ENCODE peak calls at places on chromosomes 3 and 15, in four cellular contexts. J, T, Q and M are unnamed samples. For H3K9me3 and H3K4me1, the result is how much of the 10 kb centered on the place peaks cover.

GRCh38 chr3:78918361-78919020 is 849.3 kb downstream of the ROBO1 start:
- DNase-seq in J (no peak), T (peak), Q (no peak), M (no peak)

GRCh38 chr3:4866841-4867240 is 112.4 kb upstream of the BHLHE40 start:
- DNase-seq in J (no peak), T (peak), Q (no peak), M (no peak)

GRCh38 chr3:122619040-122619439 is 41.6 kb downstream of the PARP15 start:
- DNase-seq in J (no peak), T (peak), Q (no peak), M (no peak)

GRCh38 chr3:99365396-99365795 is 273.0 kb upstream of the COL8A1 start:
- DNase-seq in J (no peak), T (no peak), Q (no peak), M (no peak)

GRCh38 chr3:57816471-57817105 is 60.5 kb downstream of the SLMAP start:
- DNase-seq in J (no peak), T (no peak), Q (no peak), M (no peak)

GRCh38 chr3:186152361-186152798 is 43.5 kb upstream of the ETV5 start:
- DNase-seq in J (no peak), T (no peak), Q (no peak), M (no peak)

GRCh38 chr3:33848624-33849347 is 50.4 kb downstream of the PDCD6IP start:
- DNase-seq in J (no peak), T (no peak), Q (no peak), M (no peak)

GRCh38 chr3:50256978-50257890 is 11.7 kb upstream of the SEMA3B start:
- DNase-seq in J (no peak), T (no peak), Q (peak), M (no peak)

GRCh38 chr3:45555666-45556065 is 38.9 kb upstream of the LIMD1 start:
- DNase-seq in J (no peak), T (no peak), Q (no peak), M (no peak)

GRCh38 chr3:30161370-30161769 is 445.0 kb upstream of the TGFBR2 start:
- DNase-seq in J (peak), T (peak), Q (peak), M (no peak)

GRCh38 chr3:122468896-122469533 is 45.7 kb downstream of the KPNA1 start:
- DNase-seq in J (no peak), T (no peak), Q (no peak), M (no peak)

GRCh38 chr15:77346637-77347036 is 73.3 kb downstream of the PEAK1 start:
- DNase-seq in J (no peak), T (no peak), Q (no peak), M (no peak)

GRCh38 chr3:106261915-106262683 is 393.3 kb upstream of the CBLB start:
- DNase-seq in J (no peak), T (peak), Q (no peak), M (no peak)

GRCh38 chr15:28191832-28192231 is 92.7 kb upstream of the OCA2 start:
- DNase-seq in J (peak), T (peak), Q (peak), M (no peak)

GRCh38 chr15:57079446-57079845 is 161.0 kb downstream of the TCF12 start:
- DNase-seq in J (no peak), T (no peak), Q (no peak), M (no peak)

GRCh38 chr3:122890077-122890484 is 95.2 kb downstream of the SLC49A4 start:
- DNase-seq in J (peak), T (peak), Q (peak), M (no peak)

GRCh38 chr15:96462768-96463167 is 132.3 kb downstream of the NR2F2 start:
- DNase-seq in J (no peak), T (peak), Q (no peak), M (no peak)

GRCh38 chr15:72923304-72923703 is 129.0 kb upstream of the NEO1 start:
- DNase-seq in J (no peak), T (no peak), Q (no peak), M (no peak)

GRCh38 chr3:107404727-107405519 is 27.7 kb downstream of the CCDC54 start:
- DNase-seq in J (no peak), T (peak), Q (no peak), M (no peak)

GRCh38 chr3:68249265-68249664 is 594.9 kb upstream of the SUCLG2 start:
- DNase-seq in J (no peak), T (no peak), Q (no peak), M (no peak)

GRCh38 chr15:27172821-27173220 is 201.8 kb downstream of the GABRG3 start:
- DNase-seq in J (no peak), T (no peak), Q (no peak), M (no peak)

GRCh38 chr15:27170866-27171265 is 199.9 kb downstream of the GABRG3 start:
- DNase-seq in J (no peak), T (no peak), Q (no peak), M (no peak)

GRCh38 chr15:27165590-27165989 is 194.6 kb downstream of the GABRG3 start:
- DNase-seq in J (no peak), T (no peak), Q (no peak), M (no peak)

DNA sequence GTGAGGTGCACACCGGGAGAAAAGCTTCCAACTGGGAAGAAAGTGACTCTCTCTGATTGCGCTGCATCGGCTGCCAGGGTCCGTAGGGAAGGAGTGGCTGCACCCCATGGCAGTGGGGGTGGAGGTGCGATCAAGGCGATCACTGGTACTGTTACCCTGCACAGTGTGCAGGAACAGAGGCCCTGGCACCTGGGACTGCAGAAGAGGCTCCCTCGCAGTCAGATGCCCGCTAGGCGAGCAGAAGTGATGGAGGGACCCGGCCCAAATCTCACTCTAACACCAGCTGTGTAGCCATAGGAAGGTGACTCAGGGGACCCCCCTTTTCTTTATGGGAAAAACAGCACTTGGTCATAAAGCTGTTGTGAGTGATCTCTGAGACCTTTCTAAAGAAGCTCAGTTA is 196.8 kb downstream of the GABRG3 start:
- DNase-seq in J (no peak), T (no peak), Q (no peak), M (no peak)
- H3K9me3 ChIP-seq in J (under half), T (under half), Q (under half), M (under half)

DNA sequence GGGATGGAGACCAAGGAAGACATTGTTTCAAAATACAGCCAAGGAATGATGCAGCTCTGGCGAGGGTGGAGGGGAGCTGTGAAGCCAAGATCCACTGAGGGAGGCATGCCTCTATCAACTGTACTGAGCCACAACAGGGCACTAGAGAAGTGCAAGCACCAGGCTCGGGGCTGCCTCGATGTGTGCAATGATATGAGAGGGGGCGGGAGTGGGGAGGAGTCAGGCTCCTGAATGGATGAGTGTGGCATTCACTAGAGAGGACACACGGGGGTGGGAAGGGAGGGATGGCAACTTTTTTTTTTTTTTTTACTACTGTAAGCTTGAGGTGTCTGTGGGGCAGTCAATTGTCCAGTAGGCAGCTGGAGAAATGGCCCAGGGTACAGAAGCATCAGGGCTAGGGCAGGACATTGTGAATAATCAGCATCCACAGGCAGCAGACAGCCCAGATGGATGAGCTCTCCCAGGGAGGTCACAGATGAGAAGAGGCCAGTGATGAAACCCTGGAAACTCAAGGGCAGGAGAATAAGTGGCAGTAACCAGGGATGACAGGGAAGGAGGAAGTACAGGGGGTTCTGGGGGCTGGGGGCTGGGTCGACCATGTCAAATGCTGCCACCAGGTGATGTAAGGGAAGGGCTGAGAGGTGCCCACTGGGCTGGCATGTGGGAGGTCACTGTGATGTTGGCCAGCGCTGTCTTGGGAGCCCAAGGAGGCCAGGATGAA is 5.9 kb downstream of the STOML1 start:
- DNase-seq in J (no peak), T (peak), Q (no peak), M (no peak)
- H3K27ac ChIP-seq in J (peak), T (no peak), Q (peak), M (no peak)

GRCh38 chr3:24368605-24369004 is 126.0 kb downstream of the THRB start:
- DNase-seq in J (no peak), T (no peak), Q (no peak), M (no peak)
- H3K4me1 ChIP-seq in J (half or more), T (under half), Q (under half), M (under half)

DNA sequence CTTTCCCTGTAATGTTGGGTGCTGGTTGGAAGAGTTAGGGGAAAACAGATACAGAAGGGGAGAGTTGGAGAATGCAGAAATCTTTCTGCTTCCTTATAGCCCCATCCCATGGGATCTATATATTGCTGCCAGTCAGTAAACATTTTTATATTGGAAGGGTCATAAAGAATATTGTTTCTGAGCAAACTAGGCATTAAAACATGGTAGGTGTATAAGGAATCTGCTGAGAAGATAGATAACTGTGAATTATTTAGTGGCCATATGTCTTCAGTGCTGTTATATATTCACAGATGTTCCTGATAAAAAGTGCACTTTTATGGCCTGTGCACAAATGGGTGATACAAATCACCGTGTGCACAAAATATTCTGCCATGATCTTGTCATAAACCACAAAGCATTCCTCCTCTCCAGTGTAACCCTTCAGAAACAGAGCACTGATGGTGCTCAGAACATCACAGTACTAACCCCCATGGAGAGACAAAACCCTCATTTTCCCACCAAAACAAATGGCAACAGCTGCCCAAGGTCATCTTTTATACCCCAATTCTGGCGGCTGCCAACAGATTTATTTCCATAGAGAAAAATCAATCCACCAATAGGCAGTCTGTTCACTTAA is 269.4 kb downstream of the SLC9A9 start:
- DNase-seq in J (no peak), T (no peak), Q (no peak), M (no peak)
- H3K9me3 ChIP-seq in J (under half), T (under half), Q (under half), M (under half)

DNA sequence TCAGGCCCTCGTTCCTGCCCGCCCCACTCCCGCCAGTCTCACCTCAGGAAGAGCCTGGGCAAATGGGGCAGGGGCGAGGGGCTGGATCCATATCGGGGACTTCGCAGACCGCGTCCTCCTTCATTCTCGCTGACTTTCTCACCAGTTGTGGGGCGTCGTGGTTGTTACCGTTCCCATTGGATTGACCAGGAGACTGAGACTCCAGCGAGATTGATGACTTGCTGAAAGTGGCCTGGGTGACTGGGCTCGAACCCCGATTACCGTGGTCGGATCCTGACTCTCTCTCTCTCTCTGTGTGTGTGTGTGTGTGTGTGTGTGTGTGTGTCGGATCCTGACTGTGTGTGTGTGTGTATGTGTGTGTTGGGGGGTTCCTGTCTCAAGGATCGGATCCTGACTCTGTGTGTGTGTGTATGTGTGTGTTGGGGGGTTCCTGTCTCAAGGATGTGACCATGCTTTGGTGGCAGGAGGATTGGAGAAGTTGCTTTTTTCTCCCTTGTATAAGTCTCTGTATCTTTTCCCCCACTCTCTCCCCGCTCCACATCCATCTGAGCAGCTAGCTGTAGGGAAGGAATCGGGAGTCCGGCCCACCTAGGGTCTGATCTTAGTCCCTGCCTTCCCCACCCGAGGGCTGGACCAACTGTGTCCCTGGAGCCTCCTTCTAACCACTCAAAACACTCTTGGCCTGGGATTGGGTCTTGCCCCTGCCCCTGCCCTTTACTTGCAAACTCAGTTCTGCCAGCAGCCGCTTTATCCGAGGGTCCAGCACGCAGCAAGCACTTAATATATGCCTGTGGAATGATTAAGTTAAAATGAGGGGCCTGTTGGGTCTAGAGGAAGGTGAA is 605 bp downstream of the PLEKHO2 start:
- DNase-seq in J (peak), T (peak), Q (peak), M (no peak)
- H3K27ac ChIP-seq in J (peak), T (no peak), Q (peak), M (peak)

DNA sequence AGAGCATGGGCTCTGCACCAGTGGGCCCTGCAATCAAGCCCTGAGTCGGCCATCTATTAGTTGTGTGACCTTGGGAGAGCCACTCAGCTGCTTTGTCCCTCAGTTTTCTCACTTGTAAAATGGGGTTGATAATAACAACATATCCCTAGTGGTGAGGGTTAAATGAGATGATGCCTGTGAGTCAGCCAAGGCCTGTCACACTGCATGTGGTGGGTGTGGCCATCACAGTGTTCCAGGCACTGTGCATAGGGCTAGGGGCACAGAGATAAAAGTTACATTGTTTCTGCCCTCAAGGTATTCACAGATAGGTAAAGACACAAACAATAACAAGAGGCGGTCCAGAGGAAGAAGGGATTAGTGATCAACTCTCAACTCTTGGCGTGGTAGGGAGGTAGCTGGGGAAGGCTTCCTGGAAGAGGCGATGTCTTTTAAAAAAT is 19.5 kb downstream of the SMAD6 start:
- DNase-seq in J (no peak), T (no peak), Q (no peak), M (no peak)
- H3K4me1 ChIP-seq in J (half or more), T (half or more), Q (under half), M (under half)

GRCh38 chr3:264394-265156 is 68.0 kb downstream of the CHL1 start:
- DNase-seq in J (no peak), T (peak), Q (no peak), M (no peak)
- H3K9me3 ChIP-seq in J (under half), T (under half), Q (under half), M (under half)